ENCODE peak calls at places on chromosomes 7 and 10, in seven cellular contexts. Z is substantia nigra, S is C1 segment of cervical spinal cord, J is NCI-H2081, L is choroid plexus epithelial cell, E is germinal center, P is NCI-H510A. G is an unnamed sample.

GRCh38 chr10:97520978-97521761 is 22.4 kb downstream of the UBTD1 start:
- DNase-seq in J (no peak), E (no peak), P (no peak), S (no peak), L (no peak), Z (no peak), G (no peak)

GRCh38 chr10:26318672-26319071 is 102.1 kb downstream of the GAD2 start:
- DNase-seq in Z (no peak), E (no peak), S (no peak), J (no peak), P (no peak), L (no peak), G (no peak)

GRCh38 chr7:124155400-124156022 is 122.6 kb upstream of the TMEM229A start:
- DNase-seq in Z (no peak), J (peak; percentile 57), P (no peak), S (no peak), L (peak; percentile 61), E (no peak), G (no peak)

GRCh38 chr10:121112618-121113384 is 261.6 kb downstream of the WDR11 start:
- DNase-seq in J (no peak), Z (no peak), E (no peak), P (no peak), L (peak; percentile 16), S (no peak), G (no peak)

GRCh38 chr7:24894670-24895221 is 85.2 kb downstream of the OSBPL3 start:
- DNase-seq in L (no peak), Z (no peak), S (no peak), J (no peak), E (no peak), P (no peak), G (no peak)

GRCh38 chr7:46630031-46630430 is 709.0 kb upstream of the IGFBP3 start:
- DNase-seq in Z (no peak), J (no peak), E (no peak), S (no peak), L (peak; percentile 95), P (no peak), G (no peak)

GRCh38 chr10:122164028-122164601 is 107.0 kb upstream of the BTBD16 start:
- DNase-seq in S (peak; percentile 40), J (peak; percentile 60), P (peak; percentile 86), E (no peak), Z (peak; percentile 58), L (no peak), G (no peak)

GRCh38 chr7:50197547-50197946 is 104.5 kb upstream of the ZPBP start:
- DNase-seq in J (no peak), Z (no peak), E (peak; percentile 48), S (no peak), L (no peak), P (peak; percentile 72), G (peak; percentile 57)

GRCh38 chr7:148722340-148723165 is 23.9 kb downstream of the CUL1 start:
- DNase-seq in P (no peak), L (peak; percentile 21), J (peak; percentile 74), E (no peak), Z (no peak), S (no peak), G (no peak)

GRCh38 chr7:46854958-46855473 is 726.9 kb downstream of the TNS3 start:
- DNase-seq in S (no peak), E (no peak), P (no peak), L (peak; percentile 48), Z (no peak), J (no peak), G (no peak)

GRCh38 chr7:69504733-69505132 is 93.5 kb upstream of the AUTS2 start:
- DNase-seq in P (no peak), Z (no peak), S (no peak), E (no peak), J (no peak), L (no peak), G (no peak)

GRCh38 chr10:96413151-96413787 is 54.5 kb upstream of the OPALIN start:
- DNase-seq in Z (no peak), E (no peak), J (no peak), S (no peak), L (no peak), P (no peak), G (no peak)

GRCh38 chr7:107742678-107743566 is 1.0 kb upstream of the CBLL1 start:
- DNase-seq in Z (peak; percentile 55), P (peak; percentile 27), E (peak; percentile 53), L (no peak), J (peak; percentile 90), S (peak; percentile 82), G (no peak)

GRCh38 chr10:93436577-93436976 is 45.6 kb downstream of the MYOF start:
- DNase-seq in E (no peak), Z (no peak), J (no peak), S (no peak), P (no peak), L (peak; percentile 98), G (no peak)

G was measured in GM06990.